ENCODE peak calls at places on chromosomes 16 and 17, in six cellular contexts. One of them, this sample, is unnamed.

GRCh38 chr17:15348030-15348429 is 6.6 kb upstream of the TEKT3 start:
- DNase-seq in stomach: no peak
- DNase-seq in ovary: no peak
- DNase-seq in tibial nerve: peak; percentile 23
- DNase-seq in IMR-90: peak; percentile 34
- DNase-seq in uterus: peak; percentile 28
- DNase-seq in this sample: no peak

GRCh38 chr17:53462393-53462811 is 360.3 kb upstream of the KIF2B start:
- DNase-seq in stomach: no peak
- DNase-seq in ovary: no peak
- DNase-seq in tibial nerve: no peak
- DNase-seq in IMR-90: no peak
- DNase-seq in uterus: no peak
- DNase-seq in this sample: no peak

GRCh38 chr17:35312790-35313711 is 60.4 kb downstream of the SLFN11 start:
- DNase-seq in stomach: peak; percentile 37
- DNase-seq in ovary: peak; percentile 40
- DNase-seq in tibial nerve: peak; percentile 31
- DNase-seq in IMR-90: peak; percentile 73
- DNase-seq in uterus: peak; percentile 51
- DNase-seq in this sample: peak; percentile 80

GRCh38 chr16:87178177-87178863 is 138.9 kb downstream of the C16orf95 start:
- DNase-seq in stomach: no peak
- DNase-seq in ovary: peak; percentile 50
- DNase-seq in tibial nerve: peak; percentile 28
- DNase-seq in IMR-90: no peak
- DNase-seq in uterus: no peak
- DNase-seq in this sample: no peak

GRCh38 chr17:31416503-31416923 is 25.0 kb downstream of the RAB11FIP4 start:
- DNase-seq in stomach: no peak
- DNase-seq in ovary: no peak
- DNase-seq in tibial nerve: peak; percentile 9
- DNase-seq in IMR-90: peak; percentile 6
- DNase-seq in uterus: no peak
- DNase-seq in this sample: no peak

GRCh38 chr17:37742762-37743611 is 1.9 kb downstream of the HNF1B start:
- DNase-seq in stomach: peak; percentile 54
- DNase-seq in ovary: no peak
- DNase-seq in tibial nerve: no peak
- DNase-seq in IMR-90: no peak
- DNase-seq in uterus: no peak
- DNase-seq in this sample: peak; percentile 45

GRCh38 chr16:23269248-23270091 is 32.6 kb upstream of the SCNN1B start:
- DNase-seq in stomach: no peak
- DNase-seq in ovary: no peak
- DNase-seq in tibial nerve: no peak
- DNase-seq in IMR-90: no peak
- DNase-seq in uterus: no peak
- DNase-seq in this sample: no peak

GRCh38 chr17:41417576-41418015 is 6.8 kb downstream of the KRT37 start:
- DNase-seq in stomach: no peak
- DNase-seq in ovary: no peak
- DNase-seq in tibial nerve: no peak
- DNase-seq in IMR-90: peak; percentile 43
- DNase-seq in uterus: no peak
- DNase-seq in this sample: peak; percentile 18

GRCh38 chr16:87580855-87581261 is 21.4 kb upstream of the JPH3 start:
- DNase-seq in stomach: no peak
- DNase-seq in ovary: no peak
- DNase-seq in tibial nerve: no peak
- DNase-seq in IMR-90: peak; percentile 46
- DNase-seq in uterus: no peak
- DNase-seq in this sample: no peak

GRCh38 chr17:44997733-44998520 is 29.8 kb upstream of the C1QL1 start:
- DNase-seq in stomach: no peak
- DNase-seq in ovary: no peak
- DNase-seq in tibial nerve: no peak
- DNase-seq in IMR-90: peak; percentile 10
- DNase-seq in uterus: no peak
- DNase-seq in this sample: peak; percentile 30

GRCh38 chr17:81392909-81393654 is 2.2 kb upstream of the BAHCC1 start:
- DNase-seq in stomach: no peak
- DNase-seq in ovary: peak; percentile 73
- DNase-seq in tibial nerve: no peak
- DNase-seq in IMR-90: no peak
- DNase-seq in uterus: no peak
- DNase-seq in this sample: peak; percentile 48

GRCh38 chr16:70686376-70687171 is 721 bp upstream of the MTSS2 start:
- DNase-seq in stomach: no peak
- DNase-seq in ovary: peak; percentile 54
- DNase-seq in tibial nerve: no peak
- DNase-seq in IMR-90: no peak
- DNase-seq in uterus: no peak
- DNase-seq in this sample: no peak

DNA sequence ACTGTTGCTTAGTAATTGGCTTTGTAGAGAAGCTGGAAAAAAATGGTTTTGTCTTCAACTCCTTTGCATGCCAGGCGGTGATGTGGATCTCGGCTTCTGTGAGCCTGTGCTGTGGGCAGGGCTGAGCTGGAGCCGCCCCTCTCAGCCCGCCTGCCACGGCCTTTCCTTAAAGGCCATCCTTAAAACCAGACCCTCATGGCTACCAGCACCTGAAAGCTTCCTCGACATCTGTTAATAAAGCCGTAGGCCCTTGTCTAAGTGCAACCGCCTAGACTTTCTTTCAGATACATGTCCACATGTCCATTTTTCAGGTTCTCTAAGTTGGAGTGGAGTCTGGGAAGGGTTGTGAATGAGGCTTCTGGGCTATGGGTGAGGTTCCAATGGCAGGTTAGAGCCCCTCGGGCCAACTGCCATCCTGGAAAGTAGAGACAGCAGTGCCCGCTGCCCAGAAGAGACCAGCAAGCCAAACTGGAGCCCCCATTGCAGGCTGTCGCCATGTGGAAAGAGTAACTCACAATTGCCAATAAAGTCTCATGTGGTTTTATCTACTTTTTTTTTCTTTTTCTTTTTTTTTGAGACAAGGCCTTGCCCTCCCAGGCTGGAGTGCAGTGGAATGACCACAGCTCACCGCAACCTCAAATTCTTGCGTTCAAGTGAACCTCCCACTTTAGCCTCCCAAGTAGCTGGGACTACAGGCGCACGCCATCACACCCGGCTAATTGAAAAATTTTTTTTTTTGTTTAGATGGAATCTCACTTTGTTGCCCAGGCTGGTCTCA is 6.2 kb upstream of the TMEM235 start:
- DNase-seq in stomach: no peak
- DNase-seq in ovary: no peak
- DNase-seq in tibial nerve: no peak
- DNase-seq in IMR-90: no peak
- DNase-seq in uterus: no peak
- DNase-seq in this sample: no peak
- TF ChIP-seq POLR2A in stomach: no peak
- TF ChIP-seq POLR2A in ovary: no peak
- TF ChIP-seq POLR2A in tibial nerve: no peak
- TF ChIP-seq POLR2A in IMR-90: no peak
- TF ChIP-seq POLR2A in uterus: no peak
- TF ChIP-seq POLR2A in this sample: no peak

GRCh38 chr16:75114179-75114945 is 2.2 kb downstream of the LDHD start:
- DNase-seq in stomach: no peak
- DNase-seq in ovary: peak; percentile 42
- DNase-seq in tibial nerve: no peak
- DNase-seq in IMR-90: no peak
- DNase-seq in uterus: no peak
- DNase-seq in this sample: no peak

GRCh38 chr16:75113541-75114121 is 2.9 kb downstream of the LDHD start:
- DNase-seq in stomach: no peak
- DNase-seq in ovary: peak; percentile 35
- DNase-seq in tibial nerve: no peak
- DNase-seq in IMR-90: no peak
- DNase-seq in uterus: no peak
- DNase-seq in this sample: no peak

GRCh38 chr16:75114946-75115825 is 1.4 kb downstream of the LDHD start:
- DNase-seq in stomach: no peak
- DNase-seq in ovary: no peak
- DNase-seq in tibial nerve: no peak
- DNase-seq in IMR-90: no peak
- DNase-seq in uterus: no peak
- DNase-seq in this sample: no peak

GRCh38 chr16:75116911-75117245 is 298 bp upstream of the LDHD start:
- DNase-seq in stomach: no peak
- DNase-seq in ovary: no peak
- DNase-seq in tibial nerve: no peak
- DNase-seq in IMR-90: no peak
- DNase-seq in uterus: no peak
- DNase-seq in this sample: no peak

DNA sequence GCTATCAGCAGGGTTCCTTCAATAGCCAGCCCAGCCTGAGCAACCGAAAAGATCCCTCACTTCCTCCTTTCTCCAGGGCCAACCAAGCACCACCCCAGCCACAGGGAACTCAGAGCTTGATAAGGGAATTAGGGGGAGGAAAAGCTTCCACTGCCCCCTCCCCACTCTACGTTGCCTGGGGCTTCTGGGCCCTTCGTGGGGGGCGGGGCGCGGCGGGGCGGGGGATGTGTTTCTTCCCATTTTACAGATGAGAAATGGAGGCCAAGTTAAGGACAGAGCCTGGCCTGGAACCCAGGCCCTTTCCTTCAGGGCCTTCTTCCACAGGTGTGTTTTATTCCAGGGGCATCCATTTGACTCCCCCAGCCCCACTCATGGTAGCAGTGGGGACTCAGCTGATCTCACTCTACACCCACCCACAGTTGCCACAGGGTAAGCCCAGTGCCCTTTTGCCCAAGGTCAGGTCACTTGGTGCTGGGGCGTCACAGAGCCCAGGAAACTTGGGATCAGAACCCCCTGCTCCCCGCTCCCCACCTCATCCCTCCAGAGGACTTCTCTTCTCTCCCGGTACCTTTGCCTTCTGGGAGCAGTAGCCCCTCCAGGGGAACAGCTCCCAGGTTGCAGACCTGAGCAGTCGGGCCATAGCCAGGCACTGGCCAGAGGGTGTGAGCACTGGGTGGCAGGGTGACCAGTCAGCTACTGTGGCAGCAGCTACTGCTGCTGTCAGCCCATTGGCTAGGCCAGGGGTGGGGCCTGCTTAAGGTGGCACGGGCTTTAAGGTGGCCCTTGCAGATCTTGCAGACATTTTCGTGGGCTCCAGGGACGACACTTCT is at the start of gene LDHD:
- DNase-seq in stomach: peak; percentile 94
- DNase-seq in ovary: peak; percentile 84
- DNase-seq in tibial nerve: peak; percentile 79
- DNase-seq in IMR-90: no peak
- DNase-seq in uterus: peak; percentile 82
- DNase-seq in this sample: peak; percentile 37
- TF ChIP-seq POLR2A in stomach: no peak
- TF ChIP-seq POLR2A in ovary: peak; percentile 41
- TF ChIP-seq POLR2A in tibial nerve: peak; percentile 36
- TF ChIP-seq POLR2A in IMR-90: no peak
- TF ChIP-seq POLR2A in uterus: peak; percentile 14
- TF ChIP-seq POLR2A in this sample: peak; percentile 52

DNA sequence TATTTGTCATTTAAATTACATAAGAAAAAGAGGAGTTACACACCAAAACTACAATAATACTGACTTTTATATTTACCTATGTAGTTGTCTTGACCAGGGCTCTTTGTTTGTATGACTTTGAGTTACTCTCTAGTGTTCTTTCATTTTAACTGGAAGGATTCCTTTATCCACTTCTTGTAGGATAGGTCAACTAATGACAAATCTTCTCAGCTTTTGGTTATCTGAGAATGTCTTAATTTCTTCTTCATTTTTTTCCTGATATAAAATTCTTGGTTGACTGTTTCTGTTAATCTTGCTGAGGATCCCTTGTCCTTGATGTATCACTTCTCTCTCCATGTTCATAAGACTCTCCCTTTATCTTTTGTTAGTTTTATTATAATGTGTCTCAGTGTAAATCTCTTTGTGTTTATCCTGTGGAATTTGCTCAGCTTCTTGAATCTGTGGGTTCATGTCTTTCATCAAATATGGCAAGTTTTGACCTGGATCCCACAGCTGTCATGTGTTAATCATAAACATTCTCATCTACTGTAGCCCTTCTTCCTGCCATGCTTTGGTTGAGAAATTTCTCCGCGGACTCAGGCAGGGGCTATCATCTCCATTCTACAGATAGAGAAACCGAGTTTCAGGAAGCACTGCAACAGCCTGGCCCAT is 5.4 kb downstream of the PRSS41 start:
- DNase-seq in stomach: no peak
- DNase-seq in ovary: no peak
- DNase-seq in tibial nerve: no peak
- DNase-seq in IMR-90: no peak
- DNase-seq in uterus: no peak
- DNase-seq in this sample: no peak
- TF ChIP-seq POLR2A in stomach: no peak
- TF ChIP-seq POLR2A in ovary: no peak
- TF ChIP-seq POLR2A in tibial nerve: no peak
- TF ChIP-seq POLR2A in IMR-90: no peak
- TF ChIP-seq POLR2A in uterus: no peak
- TF ChIP-seq POLR2A in this sample: no peak

GRCh38 chr16:85615014-85615851 is 2.1 kb downstream of the GSE1 start:
- DNase-seq in stomach: peak; percentile 91
- DNase-seq in ovary: peak; percentile 58
- DNase-seq in tibial nerve: peak; percentile 18
- DNase-seq in IMR-90: no peak
- DNase-seq in uterus: no peak
- DNase-seq in this sample: peak; percentile 73
- TF ChIP-seq POLR2A in stomach: no peak
- TF ChIP-seq POLR2A in ovary: no peak
- TF ChIP-seq POLR2A in tibial nerve: no peak
- TF ChIP-seq POLR2A in IMR-90: no peak
- TF ChIP-seq POLR2A in uterus: no peak
- TF ChIP-seq POLR2A in this sample: no peak

GRCh38 chr17:32503251-32504165 is 16.7 kb downstream of the CDK5R1 start:
- DNase-seq in stomach: no peak
- DNase-seq in ovary: no peak
- DNase-seq in tibial nerve: no peak
- DNase-seq in IMR-90: no peak
- DNase-seq in uterus: no peak
- DNase-seq in this sample: no peak
- TF ChIP-seq POLR2A in stomach: no peak
- TF ChIP-seq POLR2A in ovary: no peak
- TF ChIP-seq POLR2A in tibial nerve: no peak
- TF ChIP-seq POLR2A in IMR-90: no peak
- TF ChIP-seq POLR2A in uterus: no peak
- TF ChIP-seq POLR2A in this sample: no peak

GRCh38 chr16:8552487-8553221 is 37.7 kb downstream of the TMEM114 start:
- DNase-seq in stomach: peak; percentile 14
- DNase-seq in ovary: no peak
- DNase-seq in tibial nerve: no peak
- DNase-seq in IMR-90: no peak
- DNase-seq in uterus: no peak
- DNase-seq in this sample: no peak
- TF ChIP-seq POLR2A in stomach: no peak
- TF ChIP-seq POLR2A in ovary: no peak
- TF ChIP-seq POLR2A in tibial nerve: no peak
- TF ChIP-seq POLR2A in IMR-90: no peak
- TF ChIP-seq POLR2A in uterus: no peak
- TF ChIP-seq POLR2A in this sample: no peak

This sample was measured in erythroblast.